ENCODE peak calls at places on chromosomes 2 and 18, in eight cellular contexts. D, U, W, P, Z, T, O and L are unnamed samples.

GRCh38 chr2:233079953-233080835 is 20.1 kb downstream of the INPP5D start:
- DNase-seq in D (no peak), U (no peak), W (no peak), P (peak), Z (no peak), T (no peak), O (no peak), L (no peak)

GRCh38 chr18:23503038-23503966 is at the start of gene RMC1:
- DNase-seq in D (peak), U (peak), W (peak), P (peak), Z (peak), T (peak), O (peak), L (peak)

GRCh38 chr2:109294523-109294922 is 165.5 kb downstream of the SH3RF3 start:
- DNase-seq in D (no peak), U (no peak), W (no peak), P (no peak), Z (no peak), T (no peak), O (no peak), L (no peak)

GRCh38 chr2:236042087-236042486 is 126.1 kb downstream of the GBX2 start:
- DNase-seq in D (no peak), U (no peak), W (no peak), P (no peak), Z (no peak), T (no peak), O (no peak), L (no peak)

GRCh38 chr2:30661173-30662107 is 145.8 kb downstream of the CAPN13 start:
- DNase-seq in D (no peak), U (no peak), W (no peak), P (no peak), Z (no peak), T (no peak), O (no peak), L (no peak)

GRCh38 chr2:11539317-11540147 is 5.7 kb downstream of the GREB1 start:
- DNase-seq in D (no peak), U (no peak), W (no peak), P (no peak), Z (peak), T (no peak), O (no peak), L (peak)

GRCh38 chr2:7094113-7094760 is 177.0 kb downstream of the RNF144A start:
- DNase-seq in D (no peak), U (no peak), W (no peak), P (no peak), Z (no peak), T (no peak), O (no peak), L (no peak)

GRCh38 chr2:133045787-133046186 is 375.8 kb upstream of the LYPD1 start:
- DNase-seq in D (no peak), U (no peak), W (no peak), P (no peak), Z (no peak), T (no peak), O (no peak), L (no peak)

GRCh38 chr2:38301340-38301968 is 75.6 kb downstream of the ATL2 start:
- DNase-seq in D (no peak), U (no peak), W (no peak), P (no peak), Z (peak), T (no peak), O (no peak), L (no peak)

GRCh38 chr2:62705859-62706720 is 577 bp downstream of the EHBP1 start:
- DNase-seq in D (peak), U (peak), W (peak), P (peak), Z (peak), T (peak), O (peak), L (peak)

GRCh38 chr2:62708751-62709150 is 3.2 kb downstream of the EHBP1 start:
- DNase-seq in D (no peak), U (no peak), W (no peak), P (no peak), Z (no peak), T (no peak), O (no peak), L (no peak)

GRCh38 chr2:62705007-62705829 is at the start of gene EHBP1:
- DNase-seq in D (peak), U (peak), W (peak), P (peak), Z (peak), T (peak), O (peak), L (peak)

GRCh38 chr2:62706721-62707516 is 1.4 kb downstream of the EHBP1 start:
- DNase-seq in D (no peak), U (no peak), W (no peak), P (no peak), Z (no peak), T (no peak), O (no peak), L (no peak)

GRCh38 chr2:62704654-62705006 is 883 bp upstream of the EHBP1 start:
- DNase-seq in D (no peak), U (no peak), W (no peak), P (no peak), Z (no peak), T (no peak), O (no peak), L (no peak)
- H3K27ac ChIP-seq in D (peak), U (peak), W (peak), P (peak), Z (peak), T (no peak), O (peak), L (peak)

DNA sequence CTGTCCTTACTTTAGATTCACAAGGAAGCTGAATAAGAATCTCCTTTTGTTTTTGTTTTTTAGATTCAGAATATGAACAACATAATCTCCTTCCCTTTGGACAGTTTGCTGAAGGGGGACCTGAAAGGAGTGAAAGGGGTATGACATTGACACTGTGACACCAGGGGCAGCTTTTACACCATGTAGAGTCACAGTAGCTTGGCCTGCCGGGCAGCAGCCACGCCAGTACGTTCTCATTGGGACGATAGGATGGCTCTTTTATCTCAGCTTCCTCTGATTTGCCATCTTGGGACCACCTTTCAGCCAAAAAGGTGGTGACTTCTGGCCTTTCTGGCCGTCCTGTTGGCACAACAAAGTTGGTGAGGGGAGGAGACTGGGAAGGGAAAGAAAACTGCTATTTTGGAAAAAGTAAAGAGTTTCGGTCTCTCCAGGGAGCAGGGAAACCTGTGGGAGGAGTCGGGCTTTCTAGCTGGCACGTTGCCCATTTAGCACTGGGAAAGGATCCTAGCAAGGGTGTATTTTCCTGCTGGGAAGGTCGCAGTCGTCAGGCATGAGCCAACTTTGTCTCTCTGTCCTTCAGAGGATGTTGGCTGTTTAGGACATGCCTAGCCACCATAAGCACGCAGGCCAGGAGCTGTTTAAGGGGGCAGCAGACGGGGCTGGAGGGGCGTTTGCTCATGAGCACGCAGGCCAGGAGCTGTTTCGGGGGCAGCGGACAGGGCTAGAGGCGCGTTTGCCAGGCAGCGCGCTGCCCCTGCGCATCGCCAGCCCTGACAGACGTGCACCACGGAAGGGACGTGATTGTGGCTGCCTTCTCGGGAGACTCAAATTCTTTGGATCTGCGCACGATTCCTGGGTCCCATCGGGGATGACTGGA is 104.6 kb downstream of the ITGB1BP1 start:
- DNase-seq in D (peak), U (peak), W (peak), P (peak), Z (no peak), T (peak), O (no peak), L (peak)
- H3K27ac ChIP-seq in D (peak), U (no peak), W (peak), P (peak), Z (no peak), T (no peak), O (no peak), L (peak)

DNA sequence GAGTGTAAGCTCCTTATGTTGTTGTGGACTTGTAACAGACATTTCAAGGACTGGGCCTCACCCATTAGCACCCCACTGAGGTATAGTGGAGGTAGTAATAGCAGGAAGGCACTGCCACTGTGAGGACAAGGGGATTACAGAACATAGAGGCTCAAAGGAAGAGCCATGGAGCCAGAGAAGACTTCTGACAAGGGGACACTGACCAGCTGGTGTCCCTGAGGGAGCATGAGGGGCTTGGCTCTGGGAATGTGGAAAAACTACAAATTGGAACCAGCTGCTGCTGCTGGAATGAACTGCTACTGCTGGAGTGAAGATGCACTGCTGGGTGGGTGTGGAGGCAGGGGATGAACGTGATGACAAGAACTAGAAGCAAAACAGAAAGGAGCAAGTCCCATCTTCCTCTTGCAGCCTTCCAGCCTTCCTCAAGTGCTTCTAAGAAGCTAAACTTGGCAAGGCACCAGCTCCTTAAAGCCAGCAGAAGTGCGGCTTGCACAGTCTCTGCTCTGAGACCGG is 167.3 kb upstream of the NOSTRIN start:
- DNase-seq in D (no peak), U (peak), W (peak), P (no peak), Z (peak), T (no peak), O (peak), L (peak)
- H3K27ac ChIP-seq in D (peak), U (peak), W (peak), P (peak), Z (no peak), T (no peak), O (no peak), L (peak)

DNA sequence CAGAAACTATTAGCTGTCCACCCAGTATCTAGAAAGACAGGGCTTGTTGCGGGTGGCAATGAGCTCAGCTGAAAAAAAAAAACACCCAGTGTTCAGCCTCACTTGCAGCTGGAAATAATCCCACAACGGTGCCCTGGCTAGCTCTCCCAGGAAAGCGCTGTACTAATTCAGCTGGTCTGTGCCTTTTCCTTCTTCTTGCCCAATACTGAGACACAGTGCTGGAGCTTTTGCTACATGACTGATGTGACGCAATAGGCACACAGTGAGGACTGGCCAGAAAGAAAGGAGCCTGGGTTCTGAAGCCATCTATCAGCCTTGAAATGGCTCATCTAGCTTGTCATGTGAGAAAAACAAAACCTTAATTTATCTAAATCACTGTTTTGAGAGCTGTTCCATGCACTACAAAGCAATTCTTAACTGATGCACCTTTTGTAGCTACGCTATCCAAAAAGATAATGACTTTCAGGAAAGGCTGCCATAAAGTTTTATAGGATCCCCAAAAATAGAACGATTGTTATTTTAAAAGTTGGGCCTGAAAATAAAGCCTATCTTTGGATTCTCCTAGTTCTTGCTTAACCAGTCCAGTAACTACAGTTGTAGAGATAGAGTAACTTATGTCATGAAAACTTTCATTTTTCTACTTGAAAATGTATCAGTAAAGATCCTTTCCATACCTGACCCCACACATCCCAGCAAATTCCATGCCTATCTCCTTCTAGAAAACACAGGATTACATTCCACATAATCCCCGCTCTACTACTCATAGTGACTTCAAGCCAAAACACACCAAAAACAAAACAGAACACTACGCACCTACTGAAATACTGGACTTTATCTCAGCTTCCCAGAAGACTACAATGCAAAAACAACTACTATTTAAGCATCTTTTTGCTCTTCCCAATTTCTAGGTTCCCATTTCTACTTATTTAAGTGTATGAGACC is 15.9 kb downstream of the KIDINS220 start:
- DNase-seq in D (no peak), U (peak), W (peak), P (no peak), Z (no peak), T (no peak), O (no peak), L (no peak)
- H3K27ac ChIP-seq in D (peak), U (peak), W (peak), P (peak), Z (no peak), T (no peak), O (no peak), L (no peak)